ENCODE peak calls at places on chromosomes 12 and 14, in five cellular contexts. Z, V, T, N and F are unnamed samples.

GRCh38 chr14:34715108-34715863 is 893 bp upstream of the CFL2 start:
- DNase-seq in Z (no peak), V (no peak), T (no peak), N (no peak), F (no peak)

GRCh38 chr12:23066095-23066494 is 441.1 kb downstream of the ETNK1 start:
- DNase-seq in Z (no peak), V (no peak), T (no peak), N (no peak), F (no peak)

GRCh38 chr14:100187247-100187833 is 27.9 kb upstream of the DEGS2 start:
- DNase-seq in Z (no peak), V (no peak), T (no peak), N (no peak), F (no peak)

GRCh38 chr14:68819260-68819691 is 26.4 kb upstream of the ZFP36L1 start:
- DNase-seq in Z (no peak), V (no peak), T (peak; percentile 59), N (no peak), F (peak; percentile 57)

GRCh38 chr12:116594325-116595038 is 35.3 kb downstream of the MAP1LC3B2 start:
- DNase-seq in Z (no peak), V (no peak), T (no peak), N (no peak), F (no peak)

GRCh38 chr14:24327303-24327702 is 7.6 kb downstream of the ADCY4 start:
- DNase-seq in Z (no peak), V (no peak), T (no peak), N (no peak), F (no peak)

GRCh38 chr12:120019942-120020341 is 30.9 kb downstream of the BICDL1 start:
- DNase-seq in Z (no peak), V (no peak), T (no peak), N (no peak), F (no peak)

GRCh38 chr14:72830356-72830755 is 63.5 kb downstream of the DPF3 start:
- DNase-seq in Z (no peak), V (no peak), T (no peak), N (no peak), F (no peak)